ENCODE peak calls at places on chromosomes 12 and 14, in five cellular contexts. V is left ventricle myocardium inferior, E is RWPE1, K is A549, F is SK-N-SH. D is an unnamed sample.

GRCh38 chr12:94148841-94149780 is 734 bp downstream of the PLXNC1 start:
- DNase-seq in K (peak), V (peak), F (peak), E (no peak), D (peak)

GRCh38 chr12:2345902-2346301 is 293.1 kb downstream of the CACNA1C start:
- DNase-seq in E (no peak), F (no peak), K (no peak), V (no peak), D (no peak)

GRCh38 chr14:34794217-34794616 is 79.8 kb upstream of the CFL2 start:
- DNase-seq in K (no peak), V (no peak), E (no peak), F (no peak), D (peak)

GRCh38 chr12:54277823-54278276 is 2.1 kb downstream of the CBX5 start:
- DNase-seq in K (no peak), F (no peak), V (no peak), E (no peak), D (no peak)

GRCh38 chr14:79278798-79279644 is 932.3 kb downstream of the DIO2 start:
- DNase-seq in K (peak), E (peak), V (peak), F (peak), D (peak)

GRCh38 chr12:49293056-49293956 is 1.6 kb upstream of the PRPH start:
- DNase-seq in V (peak), E (no peak), F (peak), K (no peak), D (peak)

GRCh38 chr12:18837025-18837424 is 99.1 kb downstream of the CAPZA3 start:
- DNase-seq in K (no peak), F (no peak), V (no peak), E (no peak), D (peak)

GRCh38 chr14:75249251-75249957 is 29.2 kb upstream of the FOS start:
- DNase-seq in E (no peak), K (no peak), V (no peak), F (no peak), D (peak)

GRCh38 chr14:65849558-65849957 is 437.0 kb downstream of the FUT8 start:
- DNase-seq in V (no peak), E (no peak), F (no peak), K (no peak), D (peak)

GRCh38 chr12:51275088-51275487 is 4.9 kb upstream of the SMAGP start:
- DNase-seq in V (no peak), E (no peak), K (no peak), F (no peak), D (no peak)

GRCh38 chr12:51265024-51265423 is 5.2 kb downstream of the SMAGP start:
- DNase-seq in K (no peak), F (no peak), E (no peak), V (no peak), D (no peak)

GRCh38 chr12:51269174-51270066 is 795 bp downstream of the SMAGP start:
- DNase-seq in F (peak), V (peak), E (peak), K (peak), D (peak)

GRCh38 chr12:51270067-51270846 is at the start of gene SMAGP:
- DNase-seq in K (peak), V (peak), F (peak), E (peak), D (peak)

DNA sequence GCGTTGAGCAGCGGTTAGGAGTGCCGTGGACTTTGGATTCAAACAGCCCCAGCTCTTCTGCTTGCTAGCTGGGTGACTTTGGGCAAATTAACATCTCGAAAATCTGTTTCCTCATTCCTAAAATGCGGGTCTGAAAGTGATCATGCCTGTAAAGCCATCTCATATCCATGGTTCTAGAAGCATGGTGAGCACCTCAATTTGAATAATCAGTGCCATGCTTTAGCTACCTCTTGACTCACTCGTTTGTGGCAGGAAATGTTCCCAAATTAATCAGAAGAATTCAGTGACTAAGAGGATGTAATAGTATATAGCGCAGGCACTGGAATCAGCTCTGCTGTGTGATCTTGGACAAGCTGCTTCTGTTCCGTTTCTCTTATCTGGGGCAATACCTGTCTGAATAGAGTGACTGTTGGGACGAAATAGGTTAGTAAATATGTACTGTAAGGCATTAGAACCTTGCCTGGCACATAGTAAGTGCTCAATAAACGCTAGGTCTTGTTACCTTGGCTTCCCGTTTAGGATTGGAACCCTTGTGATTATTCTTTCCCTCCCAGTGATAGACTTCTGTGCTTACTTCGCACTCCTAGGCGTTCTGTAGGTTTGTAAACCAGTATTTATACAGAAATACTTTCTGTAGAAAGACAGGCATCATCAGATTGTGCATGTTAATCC is 768 bp upstream of the SMAGP start:
- DNase-seq in E (peak), K (peak), F (no peak), V (no peak), D (no peak)
- H3K27ac ChIP-seq in E (peak), K (peak), F (no peak), V (peak), D (no peak)

DNA sequence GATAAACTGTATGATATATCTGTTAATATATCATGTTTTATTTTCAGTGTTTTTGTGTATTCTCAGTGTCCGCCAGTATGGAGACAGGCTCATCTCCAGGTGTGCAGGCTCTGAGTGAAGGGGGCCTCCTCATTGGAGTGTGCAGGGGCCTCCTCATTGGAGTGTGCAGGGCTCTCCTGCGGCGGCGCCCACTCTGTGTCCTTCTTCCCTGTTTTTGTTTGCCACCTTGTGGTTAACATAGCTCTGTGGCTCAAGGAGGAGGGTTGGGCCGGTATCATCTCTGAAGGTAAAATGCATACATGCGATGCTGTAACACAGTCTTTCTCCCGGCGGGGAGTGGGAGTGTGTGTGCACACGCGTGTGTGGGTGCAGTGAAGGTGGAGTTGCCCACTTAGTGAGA is 429.5 kb downstream of the ZFP36L1 start:
- DNase-seq in K (peak), F (no peak), E (no peak), V (no peak), D (peak)
- TF ChIP-seq CTCF in K (no peak), F (no peak), E (no peak), V (no peak), D (no peak)

GRCh38 chr12:109830267-109830666 is 2.9 kb downstream of the TRPV4 start:
- DNase-seq in V (no peak), F (no peak), E (no peak), K (no peak), D (no peak)

GRCh38 chr12:109831929-109832328 is 1.3 kb downstream of the TRPV4 start:
- DNase-seq in E (no peak), F (no peak), K (no peak), V (no peak), D (no peak)

GRCh38 chr12:109832534-109833306 is 478 bp downstream of the TRPV4 start:
- DNase-seq in E (no peak), F (no peak), K (no peak), V (no peak), D (no peak)

GRCh38 chr12:109830718-109831117 is 2.5 kb downstream of the TRPV4 start:
- DNase-seq in F (no peak), E (no peak), K (no peak), V (no peak), D (no peak)

GRCh38 chr12:109831365-109831764 is 1.8 kb downstream of the TRPV4 start:
- DNase-seq in E (no peak), V (no peak), F (no peak), K (no peak), D (no peak)
- H3K27ac ChIP-seq in E (no peak), V (no peak), F (no peak), K (no peak), D (no peak)

GRCh38 chr12:117472983-117473382 is 111.6 kb upstream of the NOS1 start:
- DNase-seq in V (no peak), F (peak), E (no peak), K (peak), D (peak)
- TF ChIP-seq CTCF in V (peak), F (peak), E (no peak), K (peak), D (no peak)

DNA sequence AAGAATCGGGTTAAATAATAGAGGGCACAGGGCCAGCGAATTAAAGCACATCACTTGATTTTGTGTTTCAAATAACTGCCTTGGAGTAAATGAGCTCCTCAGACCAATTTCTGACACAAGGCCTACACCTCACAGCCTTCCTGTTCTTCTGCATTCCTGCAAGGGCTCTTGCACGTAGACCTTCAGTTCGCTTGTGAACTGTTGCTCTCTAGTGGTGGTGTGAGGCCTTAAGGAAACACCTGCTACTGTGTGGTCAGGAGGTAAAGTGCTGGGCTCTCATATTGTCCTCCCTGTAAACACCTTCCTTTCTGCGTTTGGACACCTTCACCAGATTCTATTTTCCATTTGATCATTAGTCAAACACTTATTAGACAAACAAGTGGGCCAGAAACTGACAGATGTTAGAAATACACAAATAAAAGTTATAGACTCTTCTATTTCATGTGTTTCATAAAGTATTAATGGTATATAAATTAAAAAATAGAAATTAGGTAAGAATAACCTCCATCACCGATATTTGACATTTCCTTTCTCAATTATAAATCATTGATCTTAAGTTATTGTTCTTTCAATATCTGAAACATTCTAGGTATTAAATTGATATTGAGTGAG is 29.2 kb upstream of the KLRF1 start:
- DNase-seq in K (peak), E (peak), F (no peak), V (no peak), D (peak)
- H3K27ac ChIP-seq in K (no peak), E (no peak), F (no peak), V (no peak), D (no peak)

GRCh38 chr12:109988274-109988673 is 7.9 kb downstream of the GIT2 start:
- DNase-seq in F (no peak), E (no peak), K (no peak), V (no peak), D (no peak)
- TF ChIP-seq CTCF in F (no peak), E (no peak), K (no peak), V (no peak), D (no peak)

GRCh38 chr12:110750784-110751461 is 8.2 kb upstream of the PPP1CC start:
- DNase-seq in F (no peak), K (no peak), E (no peak), V (no peak), D (peak)
- H3K27ac ChIP-seq in F (no peak), K (no peak), E (no peak), V (peak), D (no peak)

DNA sequence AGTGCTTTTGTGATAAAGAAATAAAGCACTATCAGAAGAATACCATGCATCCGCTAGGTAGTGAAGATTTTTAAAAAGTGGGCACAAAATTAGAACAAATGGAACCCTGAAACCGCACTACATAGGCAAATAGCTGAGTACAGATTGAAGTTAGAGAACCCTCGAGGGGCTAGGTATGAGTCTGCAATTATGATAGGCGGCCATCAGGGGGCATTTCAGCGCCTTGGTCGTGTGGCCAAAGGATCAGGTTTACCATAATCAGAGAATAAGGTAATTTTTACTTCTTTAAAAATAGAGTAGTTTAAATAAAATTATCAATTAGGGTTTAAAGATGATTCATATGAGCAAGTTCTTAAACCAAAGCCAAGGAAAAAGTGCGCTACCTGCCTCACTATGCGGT is 129.8 kb downstream of the TMX1 start:
- DNase-seq in E (no peak), K (peak), F (no peak), V (no peak), D (no peak)
- TF ChIP-seq CTCF in E (no peak), K (peak), F (peak), V (peak), D (peak)

DNA sequence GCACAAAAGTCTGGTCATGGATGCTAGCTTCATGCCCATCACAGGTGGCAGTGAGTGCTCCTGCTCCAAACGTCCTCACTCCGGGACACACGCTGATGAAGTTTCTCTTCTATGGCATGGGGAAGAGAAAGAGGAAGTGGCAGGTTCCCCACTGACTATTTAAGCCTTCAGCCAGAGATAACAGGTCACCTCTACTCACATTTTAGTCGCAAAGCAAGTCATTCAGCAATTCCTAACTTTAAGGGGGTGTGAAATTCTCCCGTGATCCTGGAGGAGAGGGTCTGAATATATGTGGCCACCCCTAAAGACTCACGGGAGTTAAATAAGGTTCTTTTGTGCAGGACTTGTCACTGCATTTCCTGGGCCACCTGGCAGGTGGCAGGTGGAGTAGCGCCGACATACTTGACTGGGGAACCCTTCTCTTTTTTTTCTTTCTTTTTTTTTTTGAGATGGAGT is 18.8 kb upstream of the RCOR1 start:
- DNase-seq in E (no peak), V (no peak), K (no peak), F (no peak), D (no peak)
- H3K27ac ChIP-seq in E (no peak), V (no peak), K (no peak), F (no peak), D (no peak)